ENCODE peak calls at places on chromosomes 2 and 18, in ten cellular contexts. One of them, this sample, is unnamed.
A peak's percentile ranks its signal among the peaks of the same experiment; 100 is the strongest.

GRCh38 chr2:109282865-109283264 is 153.9 kb downstream of the SH3RF3 start:
- DNase-seq in tibial nerve: no peak
- DNase-seq in ascending aorta: no peak
- DNase-seq in thyroid gland: no peak
- DNase-seq in HepG2: no peak
- DNase-seq in iPS DF 6.9: no peak
- DNase-seq in ovary: no peak
- DNase-seq in cardiac muscle cell: no peak
- DNase-seq in psoas muscle: no peak
- DNase-seq in HCT116: no peak
- DNase-seq in this sample: no peak

GRCh38 chr2:2830576-2830975 is 499.5 kb upstream of the MYT1L start:
- DNase-seq in tibial nerve: no peak
- DNase-seq in iPS DF 6.9: no peak
- DNase-seq in HepG2: no peak
- DNase-seq in cardiac muscle cell: no peak
- DNase-seq in HCT116: no peak
- DNase-seq in psoas muscle: no peak
- DNase-seq in thyroid gland: no peak
- DNase-seq in ascending aorta: peak; percentile 43
- DNase-seq in ovary: no peak
- DNase-seq in this sample: no peak

GRCh38 chr2:215055891-215056290 is 82.5 kb downstream of the ABCA12 start:
- DNase-seq in ovary: no peak
- DNase-seq in ascending aorta: no peak
- DNase-seq in thyroid gland: no peak
- DNase-seq in psoas muscle: no peak
- DNase-seq in iPS DF 6.9: no peak
- DNase-seq in HCT116: no peak
- DNase-seq in cardiac muscle cell: no peak
- DNase-seq in tibial nerve: no peak
- DNase-seq in HepG2: no peak
- DNase-seq in this sample: no peak

GRCh38 chr2:164722604-164723338 is 101.5 kb upstream of the GRB14 start:
- DNase-seq in HepG2: no peak
- DNase-seq in HCT116: no peak
- DNase-seq in thyroid gland: no peak
- DNase-seq in cardiac muscle cell: no peak
- DNase-seq in iPS DF 6.9: no peak
- DNase-seq in ascending aorta: no peak
- DNase-seq in ovary: no peak
- DNase-seq in psoas muscle: no peak
- DNase-seq in tibial nerve: no peak
- DNase-seq in this sample: no peak

GRCh38 chr2:161415041-161415440 is 1.1 kb upstream of the TBR1 start:
- DNase-seq in HCT116: no peak
- DNase-seq in iPS DF 6.9: no peak
- DNase-seq in HepG2: no peak
- DNase-seq in tibial nerve: no peak
- DNase-seq in ovary: no peak
- DNase-seq in psoas muscle: no peak
- DNase-seq in cardiac muscle cell: no peak
- DNase-seq in ascending aorta: no peak
- DNase-seq in thyroid gland: no peak
- DNase-seq in this sample: no peak

GRCh38 chr2:50786345-50786744 is 245.6 kb downstream of the NRXN1 start:
- DNase-seq in iPS DF 6.9: no peak
- DNase-seq in tibial nerve: no peak
- DNase-seq in ovary: no peak
- DNase-seq in psoas muscle: no peak
- DNase-seq in HepG2: no peak
- DNase-seq in HCT116: no peak
- DNase-seq in thyroid gland: no peak
- DNase-seq in ascending aorta: no peak
- DNase-seq in cardiac muscle cell: no peak
- DNase-seq in this sample: no peak

GRCh38 chr2:171490577-171490976 is 31.7 kb upstream of the CYBRD1 start:
- DNase-seq in tibial nerve: no peak
- DNase-seq in ascending aorta: no peak
- DNase-seq in HepG2: no peak
- DNase-seq in HCT116: no peak
- DNase-seq in ovary: no peak
- DNase-seq in cardiac muscle cell: no peak
- DNase-seq in psoas muscle: no peak
- DNase-seq in thyroid gland: no peak
- DNase-seq in iPS DF 6.9: no peak
- DNase-seq in this sample: no peak

GRCh38 chr2:188931361-188931760 is 42.8 kb upstream of the COL3A1 start:
- DNase-seq in iPS DF 6.9: no peak
- DNase-seq in HepG2: no peak
- DNase-seq in ascending aorta: no peak
- DNase-seq in tibial nerve: no peak
- DNase-seq in ovary: no peak
- DNase-seq in thyroid gland: no peak
- DNase-seq in cardiac muscle cell: no peak
- DNase-seq in HCT116: no peak
- DNase-seq in psoas muscle: no peak
- DNase-seq in this sample: no peak

DNA sequence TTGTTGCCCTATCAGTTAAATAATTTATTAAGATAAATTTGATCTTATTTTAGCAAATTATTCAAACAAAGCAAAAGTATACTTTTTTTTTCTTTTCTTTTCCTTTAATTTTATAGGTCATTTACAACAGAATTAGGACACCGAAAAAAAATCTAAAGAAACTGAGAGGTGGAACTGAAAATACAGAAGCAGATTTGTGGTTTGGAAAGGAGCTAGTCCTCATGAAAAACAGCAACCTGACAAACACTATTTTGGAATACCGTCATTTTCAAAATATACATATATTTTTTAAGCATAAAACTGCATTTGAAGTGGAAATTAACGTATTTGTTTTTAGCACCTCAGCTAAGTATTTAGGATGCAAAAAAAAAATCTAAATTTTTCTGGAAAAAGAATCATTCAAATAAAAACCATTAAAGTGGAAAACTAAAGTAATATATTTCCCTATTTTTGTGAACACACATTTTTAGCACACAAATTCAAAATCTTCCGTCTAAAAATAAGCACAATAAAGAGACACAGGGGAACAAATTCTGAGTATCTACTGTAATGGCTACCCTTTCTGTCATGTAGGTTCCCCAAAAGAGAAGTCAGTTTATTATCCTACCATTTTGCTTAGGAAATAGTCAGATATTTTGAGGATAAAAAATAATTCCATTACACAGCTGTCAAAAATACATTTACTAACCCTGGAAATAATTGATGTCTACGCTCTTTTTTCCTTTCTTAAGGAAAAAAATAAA is 2.7 kb downstream of the CCDC88A start:
- DNase-seq in thyroid gland: no peak
- DNase-seq in ovary: no peak
- DNase-seq in ascending aorta: no peak
- DNase-seq in cardiac muscle cell: no peak
- DNase-seq in iPS DF 6.9: no peak
- DNase-seq in psoas muscle: no peak
- DNase-seq in HepG2: no peak
- DNase-seq in HCT116: no peak
- DNase-seq in tibial nerve: no peak
- DNase-seq in this sample: no peak
- H3K4me3 ChIP-seq in thyroid gland: no peak overlapping the region
- H3K4me3 ChIP-seq in ovary: no peak overlapping the region
- H3K4me3 ChIP-seq in ascending aorta: peak overlapping the region; percentile 92
- H3K4me3 ChIP-seq in cardiac muscle cell: peak overlapping the region; percentile 94
- H3K4me3 ChIP-seq in iPS DF 6.9: no peak overlapping the region
- H3K4me3 ChIP-seq in psoas muscle: peak overlapping the region; percentile 89
- H3K4me3 ChIP-seq in HepG2: no peak overlapping the region
- H3K4me3 ChIP-seq in HCT116: no peak overlapping the region
- H3K4me3 ChIP-seq in tibial nerve: no peak overlapping the region
- H3K4me3 ChIP-seq in this sample: peak overlapping the region; percentile 88

GRCh38 chr18:9925369-9925768 is 11.6 kb downstream of the VAPA start:
- DNase-seq in iPS DF 6.9: no peak
- DNase-seq in psoas muscle: no peak
- DNase-seq in HCT116: no peak
- DNase-seq in thyroid gland: no peak
- DNase-seq in ovary: no peak
- DNase-seq in cardiac muscle cell: no peak
- DNase-seq in tibial nerve: no peak
- DNase-seq in HepG2: no peak
- DNase-seq in ascending aorta: no peak
- DNase-seq in this sample: no peak

GRCh38 chr18:9925795-9926194 is 12.0 kb downstream of the VAPA start:
- DNase-seq in HepG2: no peak
- DNase-seq in psoas muscle: no peak
- DNase-seq in HCT116: no peak
- DNase-seq in thyroid gland: no peak
- DNase-seq in iPS DF 6.9: no peak
- DNase-seq in ovary: no peak
- DNase-seq in ascending aorta: no peak
- DNase-seq in tibial nerve: no peak
- DNase-seq in cardiac muscle cell: no peak
- DNase-seq in this sample: no peak

GRCh38 chr18:9922592-9923308 is 8.9 kb downstream of the VAPA start:
- DNase-seq in ascending aorta: no peak
- DNase-seq in HepG2: no peak
- DNase-seq in ovary: no peak
- DNase-seq in HCT116: no peak
- DNase-seq in iPS DF 6.9: no peak
- DNase-seq in tibial nerve: no peak
- DNase-seq in thyroid gland: no peak
- DNase-seq in cardiac muscle cell: no peak
- DNase-seq in psoas muscle: no peak
- DNase-seq in this sample: no peak

GRCh38 chr18:9926223-9926894 is 12.5 kb downstream of the VAPA start:
- DNase-seq in HepG2: no peak
- DNase-seq in psoas muscle: no peak
- DNase-seq in thyroid gland: no peak
- DNase-seq in ovary: no peak
- DNase-seq in iPS DF 6.9: no peak
- DNase-seq in ascending aorta: no peak
- DNase-seq in tibial nerve: no peak
- DNase-seq in cardiac muscle cell: no peak
- DNase-seq in HCT116: no peak
- DNase-seq in this sample: no peak

GRCh38 chr18:9924371-9924943 is 10.6 kb downstream of the VAPA start:
- DNase-seq in psoas muscle: no peak
- DNase-seq in thyroid gland: no peak
- DNase-seq in ovary: no peak
- DNase-seq in tibial nerve: no peak
- DNase-seq in HepG2: no peak
- DNase-seq in ascending aorta: no peak
- DNase-seq in cardiac muscle cell: no peak
- DNase-seq in iPS DF 6.9: no peak
- DNase-seq in HCT116: no peak
- DNase-seq in this sample: no peak
- H3K4me1 ChIP-seq in psoas muscle: peaks cover 99% of the 10 kb centered on the region
- H3K4me1 ChIP-seq in thyroid gland: peaks cover 44% of the 10 kb centered on the region
- H3K4me1 ChIP-seq in ovary: peaks cover 9% of the 10 kb centered on the region
- H3K4me1 ChIP-seq in tibial nerve: peaks cover 66% of the 10 kb centered on the region
- H3K4me1 ChIP-seq in HepG2: peaks cover 84% of the 10 kb centered on the region
- H3K4me1 ChIP-seq in ascending aorta: peaks cover 61% of the 10 kb centered on the region
- H3K4me1 ChIP-seq in cardiac muscle cell: peaks cover 30% of the 10 kb centered on the region
- H3K4me1 ChIP-seq in iPS DF 6.9: peaks cover 5% of the 10 kb centered on the region
- H3K4me1 ChIP-seq in HCT116: peaks cover 50% of the 10 kb centered on the region
- H3K4me1 ChIP-seq in this sample: peaks cover 36% of the 10 kb centered on the region

GRCh38 chr18:49479381-49480137 is 7.5 kb downstream of the C18orf32 start:
- DNase-seq in ovary: no peak
- DNase-seq in cardiac muscle cell: no peak
- DNase-seq in iPS DF 6.9: no peak
- DNase-seq in HepG2: no peak
- DNase-seq in tibial nerve: no peak
- DNase-seq in psoas muscle: no peak
- DNase-seq in ascending aorta: no peak
- DNase-seq in HCT116: no peak
- DNase-seq in thyroid gland: peak; percentile 67
- DNase-seq in this sample: no peak

GRCh38 chr18:49473721-49474120 is 13.3 kb upstream of the DYM start:
- DNase-seq in psoas muscle: no peak
- DNase-seq in thyroid gland: no peak
- DNase-seq in cardiac muscle cell: no peak
- DNase-seq in HCT116: no peak
- DNase-seq in ascending aorta: no peak
- DNase-seq in tibial nerve: no peak
- DNase-seq in HepG2: no peak
- DNase-seq in ovary: no peak
- DNase-seq in iPS DF 6.9: no peak
- DNase-seq in this sample: no peak

GRCh38 chr18:49472459-49472858 is 12.0 kb upstream of the DYM start:
- DNase-seq in HepG2: no peak
- DNase-seq in tibial nerve: no peak
- DNase-seq in thyroid gland: no peak
- DNase-seq in HCT116: no peak
- DNase-seq in iPS DF 6.9: no peak
- DNase-seq in psoas muscle: no peak
- DNase-seq in cardiac muscle cell: no peak
- DNase-seq in ascending aorta: no peak
- DNase-seq in ovary: no peak
- DNase-seq in this sample: no peak

GRCh38 chr18:49481317-49481716 is 5.7 kb downstream of the C18orf32 start:
- DNase-seq in HepG2: no peak
- DNase-seq in ovary: no peak
- DNase-seq in tibial nerve: no peak
- DNase-seq in ascending aorta: no peak
- DNase-seq in psoas muscle: no peak
- DNase-seq in iPS DF 6.9: no peak
- DNase-seq in HCT116: no peak
- DNase-seq in cardiac muscle cell: no peak
- DNase-seq in thyroid gland: no peak
- DNase-seq in this sample: no peak

DNA sequence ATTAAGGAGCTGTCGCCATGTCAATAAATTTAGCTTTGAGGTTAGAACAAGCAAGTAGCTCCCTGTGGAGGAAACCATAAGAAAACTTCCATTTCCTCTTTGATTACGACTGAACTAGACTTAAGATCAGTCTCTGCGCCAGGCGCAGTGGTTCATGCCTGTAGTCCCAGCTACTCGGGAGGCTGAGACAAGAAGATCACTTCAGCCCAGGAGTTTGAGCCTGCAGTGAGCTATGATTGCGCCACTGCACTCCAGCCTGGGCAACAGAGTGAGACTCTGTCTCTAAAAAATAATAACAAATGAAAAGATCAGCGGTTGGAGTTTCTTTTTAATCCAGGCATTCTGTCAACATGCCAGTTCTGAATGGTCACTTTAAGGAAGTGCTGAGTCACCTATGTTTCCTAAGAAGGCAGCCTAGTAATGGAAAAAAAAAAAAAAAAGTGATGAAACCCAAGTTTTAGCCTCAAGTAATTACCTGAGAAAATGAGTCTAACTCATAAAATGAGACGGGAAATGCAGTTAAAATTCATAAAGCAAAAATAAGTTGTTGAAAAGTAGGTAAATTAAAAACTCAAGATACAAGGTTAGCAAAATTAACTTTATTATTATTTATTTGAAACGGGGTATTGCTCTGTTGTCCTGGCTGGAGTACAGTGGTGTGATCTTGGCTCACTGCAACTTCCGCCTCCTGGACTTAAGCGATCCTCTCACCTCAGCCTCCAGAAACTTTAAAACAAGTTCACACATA is 10.2 kb downstream of the C18orf32 start:
- DNase-seq in ascending aorta: no peak
- DNase-seq in ovary: no peak
- DNase-seq in iPS DF 6.9: no peak
- DNase-seq in tibial nerve: no peak
- DNase-seq in cardiac muscle cell: no peak
- DNase-seq in HepG2: no peak
- DNase-seq in psoas muscle: no peak
- DNase-seq in HCT116: no peak
- DNase-seq in thyroid gland: peak; percentile 79
- DNase-seq in this sample: no peak
- H3K4me3 ChIP-seq in ascending aorta: no peak overlapping the region
- H3K4me3 ChIP-seq in ovary: no peak overlapping the region
- H3K4me3 ChIP-seq in iPS DF 6.9: no peak overlapping the region
- H3K4me3 ChIP-seq in tibial nerve: no peak overlapping the region
- H3K4me3 ChIP-seq in cardiac muscle cell: no peak overlapping the region
- H3K4me3 ChIP-seq in HepG2: no peak overlapping the region
- H3K4me3 ChIP-seq in psoas muscle: peak overlapping the region; percentile 30
- H3K4me3 ChIP-seq in HCT116: no peak overlapping the region
- H3K4me3 ChIP-seq in thyroid gland: no peak overlapping the region
- H3K4me3 ChIP-seq in this sample: peak overlapping the region; percentile 20

GRCh38 chr2:29314816-29315571 is 199.8 kb downstream of the CLIP4 start:
- DNase-seq in cardiac muscle cell: peak; percentile 48
- DNase-seq in tibial nerve: no peak
- DNase-seq in psoas muscle: no peak
- DNase-seq in ascending aorta: no peak
- DNase-seq in ovary: no peak
- DNase-seq in iPS DF 6.9: no peak
- DNase-seq in HepG2: no peak
- DNase-seq in thyroid gland: no peak
- DNase-seq in HCT116: no peak
- DNase-seq in this sample: no peak

GRCh38 chr2:29311458-29311857 is 196.2 kb downstream of the CLIP4 start:
- DNase-seq in iPS DF 6.9: no peak
- DNase-seq in ovary: no peak
- DNase-seq in cardiac muscle cell: no peak
- DNase-seq in HCT116: no peak
- DNase-seq in tibial nerve: no peak
- DNase-seq in psoas muscle: no peak
- DNase-seq in thyroid gland: no peak
- DNase-seq in ascending aorta: no peak
- DNase-seq in HepG2: no peak
- DNase-seq in this sample: no peak

GRCh38 chr2:29307522-29307921 is 192.3 kb downstream of the CLIP4 start:
- DNase-seq in iPS DF 6.9: no peak
- DNase-seq in cardiac muscle cell: no peak
- DNase-seq in tibial nerve: no peak
- DNase-seq in psoas muscle: no peak
- DNase-seq in ovary: no peak
- DNase-seq in ascending aorta: no peak
- DNase-seq in HepG2: no peak
- DNase-seq in HCT116: no peak
- DNase-seq in thyroid gland: no peak
- DNase-seq in this sample: no peak

GRCh38 chr2:29309090-29310054 is 194.2 kb downstream of the CLIP4 start:
- DNase-seq in ascending aorta: no peak
- DNase-seq in cardiac muscle cell: peak; percentile 86
- DNase-seq in iPS DF 6.9: peak; percentile 74
- DNase-seq in psoas muscle: no peak
- DNase-seq in HepG2: peak; percentile 62
- DNase-seq in ovary: no peak
- DNase-seq in HCT116: peak; percentile 44
- DNase-seq in thyroid gland: peak; percentile 43
- DNase-seq in tibial nerve: peak; percentile 70
- DNase-seq in this sample: peak; percentile 37

GRCh38 chr2:29310665-29311348 is 195.6 kb downstream of the CLIP4 start:
- DNase-seq in HCT116: no peak
- DNase-seq in psoas muscle: no peak
- DNase-seq in thyroid gland: no peak
- DNase-seq in HepG2: no peak
- DNase-seq in cardiac muscle cell: no peak
- DNase-seq in iPS DF 6.9: no peak
- DNase-seq in ascending aorta: no peak
- DNase-seq in tibial nerve: no peak
- DNase-seq in ovary: no peak
- DNase-seq in this sample: no peak
- H3K4me1 ChIP-seq in HCT116: no peaks in the 10 kb centered on the region
- H3K4me1 ChIP-seq in psoas muscle: no peaks in the 10 kb centered on the region
- H3K4me1 ChIP-seq in thyroid gland: peaks cover 3% of the 10 kb centered on the region
- H3K4me1 ChIP-seq in HepG2: no peaks in the 10 kb centered on the region
- H3K4me1 ChIP-seq in cardiac muscle cell: peaks cover 30% of the 10 kb centered on the region
- H3K4me1 ChIP-seq in iPS DF 6.9: no peaks in the 10 kb centered on the region
- H3K4me1 ChIP-seq in ascending aorta: no peaks in the 10 kb centered on the region
- H3K4me1 ChIP-seq in tibial nerve: peaks cover 4% of the 10 kb centered on the region
- H3K4me1 ChIP-seq in ovary: no peaks in the 10 kb centered on the region
- H3K4me1 ChIP-seq in this sample: no peaks in the 10 kb centered on the region

This sample was measured in heart left ventricle.